ENCODE peak calls at places on chromosomes 3 and 15, in nine cellular contexts. U is Right ventricle myocardium superior, O is GM20000, G is RWPE1, N is cardiac fibroblast, M is fibroblast of the aortic adventitia, B is choroid plexus epithelial cell, R is HT1080, W is NCI-H82. F is an unnamed sample.

GRCh38 chr3:134323966-134324962 is 50.0 kb downstream of the AMOTL2 start:
- DNase-seq in U (no peak), O (no peak), G (no peak), N (no peak), M (peak; percentile 21), B (no peak), R (no peak), W (no peak), F (no peak)

GRCh38 chr15:40436116-40436891 is 4.4 kb upstream of the BAHD1 start:
- DNase-seq in U (no peak), O (peak; percentile 52), G (no peak), N (no peak), M (no peak), B (no peak), R (no peak), W (peak; percentile 53), F (peak; percentile 39)

GRCh38 chr3:54818942-54819341 is 108.9 kb downstream of the LRTM1 start:
- DNase-seq in U (no peak), O (no peak), G (no peak), N (no peak), M (no peak), B (no peak), R (no peak), W (no peak), F (no peak)

GRCh38 chr15:85533949-85534543 is 153.6 kb downstream of the AKAP13 start:
- DNase-seq in U (no peak), O (peak; percentile 48), G (no peak), N (no peak), M (no peak), B (no peak), R (no peak), W (no peak), F (no peak)

GRCh38 chr15:29420188-29420587 is 150.6 kb upstream of the NSMCE3 start:
- DNase-seq in U (no peak), O (no peak), G (no peak), N (no peak), M (no peak), B (no peak), R (no peak), W (no peak), F (no peak)

GRCh38 chr3:112642912-112643506 is 2.1 kb upstream of the CCDC80 start:
- DNase-seq in U (peak; percentile 88), O (peak; percentile 83), G (peak; percentile 84), N (peak; percentile 96), M (peak; percentile 96), B (peak; percentile 96), R (peak; percentile 95), W (peak; percentile 96), F (peak; percentile 96)

GRCh38 chr3:123678108-123678511 is 93.3 kb upstream of the HACD2 start:
- DNase-seq in U (no peak), O (no peak), G (peak; percentile 44), N (peak; percentile 61), M (peak; percentile 90), B (peak; percentile 80), R (peak; percentile 97), W (no peak), F (peak; percentile 61)

GRCh38 chr15:100716456-100717085 is 114.2 kb downstream of the ASB7 start:
- DNase-seq in U (no peak), O (no peak), G (no peak), N (no peak), M (no peak), B (no peak), R (no peak), W (no peak), F (no peak)

GRCh38 chr3:84965141-84965540 is 6.4 kb downstream of the CADM2 start:
- DNase-seq in U (no peak), O (no peak), G (no peak), N (no peak), M (no peak), B (peak; percentile 89), R (peak; percentile 68), W (peak; percentile 47), F (no peak)

GRCh38 chr15:70063284-70063991 is 34.3 kb downstream of the TLE3 start:
- DNase-seq in U (no peak), O (no peak), G (no peak), N (no peak), M (no peak), B (no peak), R (no peak), W (peak; percentile 89), F (no peak)

GRCh38 chr3:39839504-39839903 is 30.1 kb downstream of the MYRIP start:
- DNase-seq in U (no peak), O (no peak), G (no peak), N (no peak), M (no peak), B (no peak), R (no peak), W (no peak), F (no peak)

GRCh38 chr3:43455233-43455632 is 166.6 kb downstream of the ANO10 start:
- DNase-seq in U (no peak), O (no peak), G (peak; percentile 57), N (peak; percentile 14), M (peak; percentile 45), B (peak; percentile 16), R (peak; percentile 88), W (no peak), F (no peak)

GRCh38 chr15:92711457-92711831 is 55.9 kb upstream of the FAM174B start:
- DNase-seq in U (no peak), O (no peak), G (no peak), N (no peak), M (no peak), B (no peak), R (no peak), W (no peak), F (no peak)

GRCh38 chr3:176595307-176595706 is 602.0 kb downstream of the TBL1XR1 start:
- DNase-seq in U (no peak), O (no peak), G (no peak), N (no peak), M (no peak), B (peak; percentile 64), R (peak; percentile 74), W (peak; percentile 24), F (peak; percentile 18)

GRCh38 chr3:48492461-48493202 is 11.3 kb downstream of the SHISA5 start:
- DNase-seq in U (no peak), O (no peak), G (no peak), N (peak; percentile 57), M (no peak), B (no peak), R (no peak), W (peak; percentile 91), F (no peak)

GRCh38 chr3:31421280-31422048 is 111.3 kb upstream of the STT3B start:
- DNase-seq in U (no peak), O (peak; percentile 17), G (no peak), N (no peak), M (no peak), B (peak; percentile 20), R (no peak), W (no peak), F (no peak)

GRCh38 chr3:44966795-44967278 is 9.1 kb downstream of the ZDHHC3 start:
- DNase-seq in U (no peak), O (no peak), G (peak; percentile 60), N (no peak), M (peak; percentile 7), B (no peak), R (peak; percentile 37), W (no peak), F (no peak)

GRCh38 chr3:56773588-56774330 is 28.0 kb downstream of the ARHGEF3 start:
- DNase-seq in U (no peak), O (no peak), G (no peak), N (no peak), M (no peak), B (no peak), R (no peak), W (peak; percentile 31), F (peak; percentile 24)

GRCh38 chr15:95760508-95760907 is 570.0 kb upstream of the NR2F2 start:
- DNase-seq in U (no peak), O (no peak), G (no peak), N (peak; percentile 15), M (no peak), B (peak; percentile 33), R (no peak), W (peak; percentile 16), F (no peak)

GRCh38 chr3:53150247-53151085 is 10.5 kb upstream of the PRKCD start:
- DNase-seq in U (no peak), O (no peak), G (peak; percentile 27), N (peak; percentile 44), M (peak; percentile 56), B (no peak), R (peak; percentile 51), W (no peak), F (no peak)

GRCh38 chr15:100572362-100572983 is 29.5 kb downstream of the LINS1 start:
- DNase-seq in U (no peak), O (no peak), G (peak; percentile 18), N (peak; percentile 53), M (peak; percentile 52), B (peak; percentile 37), R (no peak), W (peak; percentile 9), F (peak; percentile 73)

GRCh38 chr15:70048196-70048565 is 49.5 kb downstream of the TLE3 start:
- DNase-seq in U (no peak), O (no peak), G (no peak), N (no peak), M (no peak), B (no peak), R (no peak), W (peak; percentile 24), F (no peak)

GRCh38 chr3:15300318-15301078 is 31.9 kb downstream of the SH3BP5 start:
- DNase-seq in U (peak; percentile 45), O (no peak), G (peak; percentile 75), N (peak; percentile 67), M (peak; percentile 75), B (peak; percentile 35), R (peak; percentile 98), W (peak; percentile 30), F (peak; percentile 46)

GRCh38 chr3:79018671-79019136 is 749.1 kb downstream of the ROBO1 start:
- DNase-seq in U (peak; percentile 76), O (peak; percentile 56), G (peak; percentile 13), N (peak; percentile 78), M (peak; percentile 61), B (peak; percentile 83), R (peak; percentile 57), W (peak; percentile 59), F (peak; percentile 87)

GRCh38 chr3:105260385-105260784 is 106.3 kb upstream of the ALCAM start:
- DNase-seq in U (no peak), O (no peak), G (no peak), N (no peak), M (no peak), B (no peak), R (peak; percentile 43), W (no peak), F (no peak)

GRCh38 chr3:195249858-195250464 is 21.0 kb downstream of the XXYLT1 start:
- DNase-seq in U (no peak), O (no peak), G (no peak), N (no peak), M (no peak), B (no peak), R (no peak), W (no peak), F (no peak)

GRCh38 chr15:75849167-75849566 is 5.9 kb downstream of the UBE2Q2 start:
- DNase-seq in U (no peak), O (no peak), G (no peak), N (no peak), M (no peak), B (no peak), R (no peak), W (no peak), F (no peak)

GRCh38 chr3:175238848-175239247 is 379.7 kb downstream of the NAALADL2 start:
- DNase-seq in U (no peak), O (no peak), G (no peak), N (no peak), M (no peak), B (no peak), R (no peak), W (no peak), F (no peak)

GRCh38 chr3:30531017-30531570 is 75.3 kb upstream of the TGFBR2 start:
- DNase-seq in U (no peak), O (no peak), G (no peak), N (no peak), M (no peak), B (no peak), R (no peak), W (no peak), F (no peak)

GRCh38 chr3:139324456-139324855 is 19.4 kb upstream of the MRPS22 start:
- DNase-seq in U (no peak), O (no peak), G (no peak), N (no peak), M (no peak), B (no peak), R (no peak), W (no peak), F (no peak)

GRCh38 chr15:63463793-63464192 is 40.6 kb upstream of the USP3 start:
- DNase-seq in U (no peak), O (no peak), G (no peak), N (no peak), M (no peak), B (no peak), R (no peak), W (no peak), F (no peak)

F was measured in adipocyte.